ENCODE peak calls at places on chromosomes 4 and X, in six cellular contexts. S, X, O, T, M and U are unnamed samples.

GRCh38 chrX:26442340-26442739 is 226.4 kb downstream of the MAGEB5 start:
- DNase-seq in X (no peak), O (no peak), S (no peak), M (peak), T (no peak), U (no peak)

GRCh38 chr4:142696334-142697122 is 149.6 kb downstream of the INPP4B start:
- DNase-seq in O (no peak), X (no peak), S (no peak), T (no peak), M (no peak), U (no peak)

GRCh38 chr4:120694973-120695372 is 227.6 kb downstream of the PRDM5 start:
- DNase-seq in X (no peak), T (no peak), O (peak), S (peak), M (no peak), U (peak)

GRCh38 chr4:93748380-93748779 is 80.2 kb upstream of the ATOH1 start:
- DNase-seq in M (no peak), X (no peak), O (no peak), S (no peak), T (no peak), U (no peak)

GRCh38 chrX:40100141-40100536 is 2.4 kb upstream of the BCOR start:
- DNase-seq in S (no peak), M (no peak), T (no peak), O (no peak), X (peak), U (no peak)

GRCh38 chrX:40157228-40158035 is 59.7 kb upstream of the BCOR start:
- DNase-seq in X (peak), M (no peak), S (no peak), T (no peak), O (no peak), U (no peak)

GRCh38 chr4:13750594-13750993 is 123.1 kb upstream of the BOD1L1 start:
- DNase-seq in S (no peak), T (no peak), X (no peak), O (no peak), M (no peak), U (no peak)

GRCh38 chr4:138263438-138263837 is 21.3 kb upstream of the SLC7A11 start:
- DNase-seq in T (no peak), S (no peak), O (no peak), X (no peak), M (no peak), U (no peak)

GRCh38 chrX:139113682-139114081 is 402.2 kb upstream of the FGF13 start:
- DNase-seq in S (no peak), T (no peak), M (no peak), X (no peak), O (no peak), U (no peak)

GRCh38 chr4:158129649-158130048 is 43.2 kb downstream of the GASK1B start:
- DNase-seq in X (no peak), T (no peak), O (no peak), S (no peak), M (no peak), U (no peak)

GRCh38 chrX:65751511-65751910 is 84.1 kb downstream of the MSN start:
- DNase-seq in M (no peak), X (no peak), O (no peak), S (no peak), T (no peak), U (no peak)

GRCh38 chr4:156767911-156768415 is 203.6 kb downstream of the PDGFC start:
- DNase-seq in X (no peak), M (no peak), T (no peak), S (no peak), O (no peak), U (no peak)

GRCh38 chr4:4248036-4248884 is at the start of gene TMEM128:
- DNase-seq in T (peak), M (peak), O (peak), S (peak), X (peak), U (peak)
- TF ChIP-seq CTCF in T (peak), M (no peak), O (no peak), S (no peak), X (no peak), U (no peak)

GRCh38 chrX:154742623-154743022 is 8.3 kb downstream of the GAB3 start:
- DNase-seq in T (no peak), M (no peak), X (no peak), O (no peak), S (no peak), U (no peak)

GRCh38 chrX:154735695-154736393 is 15.0 kb downstream of the GAB3 start:
- DNase-seq in M (no peak), O (no peak), S (no peak), T (no peak), X (no peak), U (no peak)

GRCh38 chrX:154734101-154734781 is 16.6 kb downstream of the GAB3 start:
- DNase-seq in T (no peak), S (no peak), M (no peak), X (no peak), O (no peak), U (no peak)

GRCh38 chrX:154738013-154738738 is 12.7 kb downstream of the GAB3 start:
- DNase-seq in S (no peak), O (no peak), X (no peak), T (no peak), M (no peak), U (no peak)

DNA sequence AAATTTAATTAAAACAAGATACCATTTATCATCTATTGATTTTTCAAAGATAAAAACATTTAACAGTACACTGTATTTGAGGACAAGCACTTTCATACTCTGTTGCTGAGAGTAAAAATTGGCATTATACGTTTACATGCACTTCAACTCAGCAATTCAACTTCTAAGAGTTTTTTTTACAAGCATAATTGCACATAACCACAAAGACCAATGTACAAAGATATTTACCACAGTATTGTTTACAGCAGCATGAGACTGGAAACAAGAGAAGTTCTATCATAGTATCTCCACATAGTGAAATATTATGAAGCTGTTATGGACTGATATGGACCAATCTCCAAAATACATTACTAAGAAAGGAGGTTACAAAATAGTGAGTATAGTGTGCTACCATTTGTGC is 10.9 kb downstream of the GAB3 start:
- DNase-seq in T (no peak), X (no peak), S (no peak), O (no peak), M (no peak), U (no peak)
- TF ChIP-seq CTCF in T (no peak), X (no peak), S (no peak), O (no peak), M (no peak), U (no peak)

GRCh38 chrX:82585868-82586267 is 922.2 kb upstream of the POU3F4 start:
- DNase-seq in X (no peak), M (no peak), S (no peak), O (no peak), T (no peak), U (no peak)

GRCh38 chrX:82589410-82589809 is 918.7 kb upstream of the POU3F4 start:
- DNase-seq in M (no peak), O (no peak), X (no peak), S (no peak), T (no peak), U (no peak)

GRCh38 chrX:82591421-82591820 is 916.7 kb upstream of the POU3F4 start:
- DNase-seq in X (no peak), M (no peak), S (no peak), O (no peak), T (no peak), U (no peak)
- TF ChIP-seq CTCF in X (no peak), M (no peak), S (no peak), O (no peak), T (no peak), U (no peak)

DNA sequence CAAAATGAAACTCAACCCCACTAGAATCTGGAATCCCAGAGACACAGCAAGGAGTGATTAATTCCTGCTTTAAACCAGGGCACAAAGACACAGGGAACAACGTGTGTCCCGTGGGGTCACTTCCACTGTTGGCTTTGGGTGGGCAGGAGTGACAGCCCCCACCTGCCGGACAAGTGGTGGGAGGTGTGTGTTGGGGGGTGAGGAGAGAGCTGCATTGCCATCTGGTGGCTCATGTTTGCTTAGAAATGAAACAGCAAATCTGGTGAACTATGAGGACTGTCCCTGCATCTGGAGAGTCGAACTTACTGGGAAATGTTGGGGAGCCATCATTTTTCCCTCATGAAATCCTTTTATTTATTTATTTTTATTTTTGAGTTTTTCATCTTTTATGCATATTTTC is 75.9 kb upstream of the AFAP1 start:
- DNase-seq in M (no peak), X (no peak), S (no peak), O (no peak), T (no peak), U (no peak)
- TF ChIP-seq CTCF in M (no peak), X (no peak), S (peak), O (no peak), T (no peak), U (no peak)

DNA sequence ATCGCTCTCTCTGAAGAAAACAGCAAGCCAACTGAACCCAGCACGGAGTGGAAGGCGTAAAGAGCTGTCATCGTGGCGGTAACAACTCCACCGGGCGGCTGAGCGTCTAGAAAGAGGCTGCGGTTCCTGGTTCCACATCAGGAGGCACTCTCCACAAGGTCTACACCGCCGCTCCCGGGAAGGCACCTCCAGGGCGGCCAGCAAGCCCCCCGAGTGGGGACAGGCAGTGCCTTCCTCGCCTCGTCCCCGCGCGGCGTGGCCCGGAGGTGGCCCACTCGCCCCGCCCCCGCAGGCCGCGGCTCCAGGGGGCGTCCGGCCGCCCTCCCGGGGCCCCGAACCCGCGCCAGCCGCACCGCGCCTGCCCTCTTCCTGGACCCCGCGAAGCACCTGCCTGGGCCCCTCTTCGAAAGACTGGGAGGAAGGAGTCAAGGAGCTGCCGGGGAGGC is 747 bp downstream of the KLHL8 start:
- DNase-seq in X (peak), S (peak), O (peak), M (no peak), T (peak), U (no peak)
- TF ChIP-seq CTCF in X (no peak), S (peak), O (no peak), M (peak), T (peak), U (no peak)

GRCh38 chr4:108531461-108531860 is 88.9 kb upstream of the RPL34 start:
- DNase-seq in M (no peak), O (no peak), T (no peak), S (no peak), X (no peak), U (no peak)
- TF ChIP-seq CTCF in M (no peak), O (no peak), T (no peak), S (no peak), X (no peak), U (no peak)

GRCh38 chr4:25792200-25792791 is 70.5 kb downstream of the SEL1L3 start:
- DNase-seq in T (no peak), S (no peak), X (peak), M (peak), O (no peak), U (no peak)
- TF ChIP-seq CTCF in T (peak), S (peak), X (peak), M (peak), O (no peak), U (no peak)

DNA sequence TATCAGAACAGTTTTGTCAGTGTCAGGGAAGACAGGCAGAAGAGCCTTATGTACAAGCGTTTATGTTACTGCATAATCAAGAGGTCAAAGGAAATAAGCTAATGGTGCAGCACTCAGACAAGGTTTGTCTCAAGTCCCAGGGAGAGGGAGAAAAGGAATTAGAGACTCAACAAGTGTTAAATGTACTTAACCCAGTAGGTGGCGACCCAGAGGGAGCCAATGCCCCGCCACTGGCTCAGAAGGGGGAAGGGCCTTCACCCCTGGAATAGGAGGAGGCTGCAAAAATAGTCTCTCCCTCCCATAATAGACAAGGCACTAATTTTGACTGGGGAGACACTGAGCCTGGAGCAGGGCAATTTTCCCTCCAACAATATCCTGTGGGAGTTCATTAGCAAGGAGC is 14.1 kb upstream of the PAPSS1 start:
- DNase-seq in S (no peak), O (no peak), X (no peak), M (peak), T (no peak), U (no peak)
- TF ChIP-seq CTCF in S (no peak), O (no peak), X (no peak), M (no peak), T (no peak), U (no peak)

GRCh38 chr4:183399616-183400015 is 44.8 kb upstream of the CDKN2AIP start:
- DNase-seq in O (no peak), S (no peak), T (no peak), M (no peak), X (no peak), U (no peak)
- TF ChIP-seq CTCF in O (no peak), S (no peak), T (no peak), M (no peak), X (no peak), U (no peak)

DNA sequence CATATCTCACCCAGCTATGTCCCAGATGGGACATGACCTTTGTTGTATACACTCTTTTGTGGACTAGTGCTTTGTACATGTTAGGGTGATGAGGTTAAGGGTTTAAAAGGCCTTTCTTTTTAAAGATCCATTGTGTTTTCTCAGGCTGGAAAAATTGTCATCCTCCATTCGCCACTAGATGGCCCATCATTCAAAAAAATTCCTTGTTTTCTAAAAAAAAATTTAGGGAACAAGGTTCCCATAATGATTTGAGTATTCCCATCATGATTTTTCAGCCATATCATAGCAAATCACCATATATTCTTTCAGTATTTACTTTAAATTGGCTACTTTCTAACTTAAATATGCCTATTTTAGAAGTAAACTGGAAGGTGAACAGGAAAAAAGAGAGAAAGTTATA is 91.9 kb upstream of the TMEM164 start:
- DNase-seq in M (no peak), O (no peak), X (no peak), S (no peak), T (no peak), U (no peak)
- TF ChIP-seq CTCF in M (peak), O (peak), X (peak), S (peak), T (peak), U (no peak)